ENCODE peak calls at places on chromosomes 11 and 22, in nine cellular contexts. S is IMR-90, V is bronchial epithelial cell, B is thyroid gland, A is dorsolateral prefrontal cortex, K is SK-N-SH, N is brain microvascular endothelial cell, Q is GM12878, O is A549. D is an unnamed sample.

GRCh38 chr11:77411238-77411637 is 62.7 kb downstream of the PAK1 start:
- DNase-seq in K (no peak), A (peak), B (peak), N (peak), S (peak), Q (no peak), V (no peak), O (peak), D (peak)

GRCh38 chr11:33437529-33437928 is 180.3 kb downstream of the HIPK3 start:
- DNase-seq in S (no peak), B (no peak), K (no peak), O (no peak), V (no peak), A (no peak), Q (no peak), N (no peak), D (no peak)

GRCh38 chr11:106281455-106282173 is 204.2 kb downstream of the AASDHPPT start:
- DNase-seq in O (peak), B (no peak), S (peak), K (no peak), V (peak), Q (no peak), N (peak), A (no peak), D (peak)

GRCh38 chr11:43685483-43685882 is 4.9 kb downstream of the HSD17B12 start:
- DNase-seq in S (no peak), V (no peak), K (no peak), O (peak), Q (no peak), A (no peak), N (no peak), B (no peak), D (no peak)

GRCh38 chr11:96524475-96524874 is 134.7 kb downstream of the JRKL start:
- DNase-seq in O (no peak), Q (no peak), N (peak), B (no peak), A (no peak), K (no peak), V (no peak), S (peak), D (no peak)

GRCh38 chr22:48101704-48102103 is 1339.3 kb downstream of the TBC1D22A start:
- DNase-seq in B (no peak), Q (no peak), S (no peak), K (no peak), V (no peak), A (no peak), O (no peak), N (no peak), D (no peak)

GRCh38 chr11:68806931-68807844 is 34.5 kb downstream of the CPT1A start:
- DNase-seq in S (peak), Q (no peak), N (peak), B (no peak), K (no peak), V (peak), A (no peak), O (no peak), D (peak)

GRCh38 chr22:19275919-19276600 is 15.5 kb downstream of the CLTCL1 start:
- DNase-seq in O (no peak), S (no peak), V (no peak), K (no peak), A (no peak), Q (no peak), B (peak), N (no peak), D (no peak)

GRCh38 chr11:123469089-123469488 is 39.0 kb downstream of the GRAMD1B start:
- DNase-seq in V (no peak), Q (no peak), K (no peak), N (no peak), S (no peak), B (no peak), A (no peak), O (no peak), D (no peak)

GRCh38 chr22:32469799-32470212 is 4.8 kb upstream of the FBXO7 start:
- DNase-seq in O (peak), S (peak), N (peak), V (peak), A (peak), K (peak), Q (no peak), B (no peak), D (peak)

GRCh38 chr11:19336331-19336730 is 95.6 kb upstream of the E2F8 start:
- DNase-seq in N (no peak), A (no peak), Q (no peak), B (no peak), S (no peak), K (no peak), O (no peak), V (no peak), D (no peak)

GRCh38 chr22:22593964-22594656 is 35.0 kb upstream of the PRAME start:
- DNase-seq in O (peak), S (peak), B (peak), N (peak), V (peak), A (peak), K (peak), Q (no peak), D (peak)

GRCh38 chr11:67489203-67489859 is 6.5 kb downstream of the AIP start:
- DNase-seq in K (no peak), O (no peak), S (no peak), B (no peak), Q (no peak), A (no peak), N (no peak), V (no peak), D (no peak)

GRCh38 chr11:21514298-21514697 is 678.6 kb upstream of the ANO5 start:
- DNase-seq in A (no peak), K (peak), Q (no peak), B (no peak), V (peak), O (peak), S (no peak), N (no peak), D (peak)

GRCh38 chr22:34669001-34669400 is 397.0 kb upstream of the ISX start:
- DNase-seq in K (no peak), N (no peak), V (peak), Q (no peak), A (no peak), O (no peak), B (no peak), S (no peak), D (no peak)

GRCh38 chr11:2689551-2690260 is 10.1 kb downstream of the KCNQ1OT1 start:
- DNase-seq in Q (no peak), B (no peak), K (no peak), V (no peak), O (no peak), A (no peak), N (no peak), S (no peak), D (no peak)

GRCh38 chr11:130677486-130678153 is 229.2 kb downstream of the ADAMTS15 start:
- DNase-seq in B (no peak), V (peak), A (no peak), K (no peak), Q (no peak), O (peak), S (peak), N (peak), D (peak)

GRCh38 chr11:102151784-102152525 is 41.7 kb downstream of the YAP1 start:
- DNase-seq in A (no peak), V (no peak), N (no peak), B (no peak), S (no peak), Q (no peak), K (no peak), O (no peak), D (no peak)
- TF ChIP-seq CTCF in A (no peak), V (no peak), N (no peak), B (no peak), S (no peak), Q (no peak), K (no peak), O (no peak), D (no peak)

DNA sequence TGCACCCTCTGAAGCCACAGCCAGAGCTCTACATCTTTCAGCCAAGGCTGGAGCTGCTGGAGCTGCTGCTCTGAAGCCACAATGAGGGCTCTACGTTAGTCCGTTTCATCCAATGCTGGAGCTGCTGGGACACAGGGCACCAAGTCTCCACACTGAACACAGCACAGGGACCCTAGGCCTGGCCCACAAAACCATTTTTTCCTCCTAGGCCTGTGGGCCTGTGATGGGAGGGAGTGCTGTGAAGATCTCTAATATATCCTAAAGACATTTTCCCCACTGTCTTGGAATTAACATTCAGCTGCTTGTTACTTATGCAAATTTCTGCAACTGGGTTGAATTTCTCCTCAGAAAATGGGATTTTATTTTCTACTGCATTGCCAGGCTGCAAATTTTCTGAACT is 441.4 kb upstream of the FAT3 start:
- DNase-seq in A (no peak), Q (no peak), K (no peak), N (no peak), S (no peak), O (no peak), V (no peak), B (no peak), D (no peak)
- H3K4me3 ChIP-seq in A (no peak), Q (no peak), K (no peak), N (no peak), S (no peak), O (no peak), V (no peak), B (no peak), D (no peak)

DNA sequence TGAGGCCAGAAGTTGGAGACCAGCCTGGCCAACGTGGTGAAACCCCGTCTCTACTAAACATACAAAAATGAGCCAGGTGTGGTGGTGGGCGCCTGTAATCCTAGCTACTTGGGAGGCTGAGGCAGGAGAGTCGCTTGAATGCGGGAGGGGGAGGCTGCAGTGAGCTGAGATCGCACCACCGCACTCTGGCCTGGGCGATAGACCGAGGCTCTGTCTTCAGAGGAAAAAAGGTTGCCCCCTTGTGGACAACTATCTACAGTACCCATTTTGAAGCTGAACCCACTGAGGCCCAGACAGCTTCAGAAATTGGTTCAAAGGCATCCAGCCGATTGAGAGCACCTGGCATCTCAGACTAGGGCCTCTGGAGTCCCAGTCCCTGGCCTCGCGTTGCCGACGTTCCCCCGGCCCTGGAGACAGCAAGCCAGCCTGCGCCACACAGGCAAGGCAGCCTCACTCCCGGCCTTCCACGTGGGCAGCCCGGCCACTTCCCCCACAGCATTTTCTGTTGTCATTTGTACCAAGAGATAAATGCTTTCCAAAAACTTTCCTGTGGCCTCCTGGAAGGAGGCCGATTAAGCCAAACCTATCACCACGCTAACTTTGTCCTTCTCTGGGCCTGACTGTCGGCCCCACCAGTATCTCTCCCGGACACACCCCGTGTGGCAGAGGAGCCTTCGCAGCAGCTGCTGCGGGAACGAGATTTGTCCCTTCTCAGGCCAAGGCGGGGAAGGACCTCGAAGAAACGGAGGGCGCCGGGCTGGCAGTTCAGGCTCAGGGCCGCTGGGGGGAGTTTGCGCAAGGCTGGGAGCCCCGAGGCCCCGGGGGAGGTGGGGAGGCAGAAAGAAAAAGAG is 82.8 kb downstream of the FLI1 start:
- DNase-seq in B (peak), N (peak), Q (no peak), O (peak), K (peak), A (no peak), V (no peak), S (peak), D (peak)
- TF ChIP-seq CTCF in B (peak), N (peak), Q (peak), O (peak), K (peak), A (peak), V (peak), S (peak), D (peak)

DNA sequence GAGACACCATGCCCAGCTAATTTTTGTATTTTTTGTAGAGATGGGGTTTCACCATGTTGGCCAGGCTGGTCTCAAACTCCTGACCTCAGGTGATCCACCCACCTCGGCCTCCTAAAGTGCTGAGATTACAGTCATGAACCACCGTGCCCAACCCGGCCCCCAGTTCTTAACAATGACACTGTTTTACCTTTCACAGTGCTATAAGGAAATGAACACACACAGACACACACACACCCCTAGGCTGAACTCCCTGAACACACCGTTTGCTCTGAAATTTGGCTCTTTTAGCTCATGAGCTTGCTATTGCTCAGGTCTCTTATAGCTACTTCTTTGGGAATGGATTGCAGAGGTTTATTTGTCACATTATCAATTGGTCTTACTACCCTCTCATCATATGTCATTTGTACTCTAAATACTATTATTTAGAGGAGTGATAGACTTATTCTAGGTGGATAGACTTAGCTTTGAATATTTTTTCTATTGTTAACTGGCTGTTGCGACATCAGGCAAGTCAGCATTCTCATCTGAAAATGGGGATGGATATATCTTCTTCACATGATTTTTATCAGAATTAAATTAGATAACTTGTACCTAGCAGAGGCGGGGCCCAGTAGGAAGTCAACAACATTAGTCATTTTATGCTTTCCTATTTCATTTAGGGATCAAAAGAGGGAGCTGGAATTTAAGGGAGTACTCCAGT is 2.1 kb downstream of the LYVE1 start:
- DNase-seq in O (no peak), Q (no peak), N (no peak), A (no peak), V (peak), K (no peak), B (no peak), S (no peak), D (peak)
- H3K4me3 ChIP-seq in O (no peak), Q (no peak), N (no peak), A (no peak), V (no peak), K (no peak), B (no peak), S (no peak), D (no peak)

GRCh38 chr11:1017269-1018005 is 19.1 kb downstream of the MUC6 start:
- DNase-seq in A (peak), K (no peak), N (no peak), S (no peak), B (no peak), V (peak), O (no peak), Q (no peak), D (peak)
- TF ChIP-seq CTCF in A (no peak), K (no peak), N (no peak), S (no peak), B (no peak), V (no peak), O (no peak), Q (no peak), D (no peak)

DNA sequence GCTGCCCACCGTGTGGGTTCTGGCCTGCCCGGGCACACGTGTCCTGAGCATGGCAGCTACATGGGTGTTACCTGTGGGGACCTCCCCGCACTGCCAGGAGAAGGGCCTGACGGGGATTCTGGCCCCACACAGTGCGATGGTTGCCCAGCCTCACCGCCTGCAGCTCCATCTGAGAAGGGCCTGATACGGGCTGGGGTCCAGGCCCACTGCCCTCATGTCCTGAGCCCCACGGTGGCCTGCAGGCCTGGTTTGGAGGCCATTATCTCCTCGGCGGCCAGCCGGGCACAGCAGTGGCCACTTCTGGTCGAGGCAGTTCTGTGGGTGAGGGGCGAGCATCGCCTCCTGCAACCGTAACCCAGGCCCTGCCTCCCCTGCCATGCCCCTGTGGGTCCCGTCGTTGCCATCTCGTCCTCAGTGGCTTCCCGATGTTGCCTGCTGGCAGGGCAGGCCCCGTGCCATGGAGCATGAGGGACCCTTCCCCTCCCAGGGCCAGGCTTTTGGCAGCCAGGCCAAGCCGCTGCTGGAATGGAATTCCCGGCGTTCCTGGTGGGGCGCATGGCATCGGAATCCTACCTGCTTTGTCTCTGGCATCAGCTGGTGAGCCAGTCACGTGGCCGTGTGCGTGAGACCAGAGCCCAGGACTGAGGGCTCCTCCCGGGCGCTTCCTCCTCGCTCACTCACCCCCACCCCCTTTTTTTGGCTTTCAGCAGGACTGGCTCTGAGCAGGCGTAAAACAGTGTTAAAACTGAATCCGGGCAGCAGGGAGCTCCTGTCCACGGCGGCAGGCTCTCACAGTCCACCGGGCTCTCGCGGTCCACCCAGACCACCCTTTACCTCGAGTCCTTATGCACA is 71.9 kb upstream of the PPARA start:
- DNase-seq in B (peak), O (peak), K (peak), V (no peak), Q (no peak), A (peak), N (no peak), S (no peak), D (peak)
- H3K4me3 ChIP-seq in B (no peak), O (peak), K (peak), V (no peak), Q (no peak), A (peak), N (peak), S (no peak), D (peak)

DNA sequence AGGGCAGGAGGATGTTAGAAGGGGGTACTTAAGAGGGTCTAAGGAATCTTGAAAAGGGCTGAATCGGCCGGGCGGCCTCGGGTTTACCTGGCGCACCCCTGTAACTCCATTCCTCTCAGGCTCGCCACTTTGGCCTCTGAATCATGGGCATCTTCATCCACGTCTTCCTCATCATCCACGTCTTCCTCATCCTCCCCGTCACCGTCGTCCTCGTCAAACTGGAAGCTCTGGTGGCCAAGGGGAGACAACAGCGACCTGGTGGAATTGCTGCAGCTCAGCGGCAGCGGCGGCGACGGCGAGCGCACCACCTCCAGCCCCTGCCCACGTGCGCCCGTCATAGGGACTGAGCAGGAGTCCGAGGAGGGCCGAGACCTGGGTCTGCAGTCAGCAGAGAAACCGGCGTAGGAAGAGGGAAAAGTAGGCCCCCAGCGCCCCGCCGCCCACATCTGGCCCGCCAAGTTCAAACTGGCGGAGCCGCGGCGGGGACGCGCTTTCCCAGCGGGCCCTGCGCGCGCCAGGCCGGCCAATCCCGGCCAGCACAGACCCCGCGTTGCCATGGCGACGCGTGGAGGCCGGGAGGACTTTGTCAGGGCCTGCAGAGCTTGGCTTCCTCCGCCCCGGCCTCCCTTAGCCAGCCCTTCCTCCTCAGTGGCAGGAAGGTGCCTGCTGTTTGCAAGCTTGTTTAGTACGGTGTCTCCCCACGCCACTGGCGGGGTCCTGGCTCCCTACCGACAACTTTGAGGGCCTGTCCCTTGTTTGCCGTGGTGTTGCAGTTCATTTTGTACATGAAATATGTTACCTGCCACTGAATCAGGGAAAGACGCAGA is at the start of gene CCDC34:
- DNase-seq in V (peak), A (peak), K (peak), Q (peak), S (peak), N (peak), O (peak), B (peak), D (peak)
- TF ChIP-seq CTCF in V (no peak), A (no peak), K (no peak), Q (no peak), S (no peak), N (no peak), O (no peak), B (no peak), D (no peak)

D was measured in epithelial cell of esophagus.